ENCODE peak calls at places on chromosomes 4 and X, in six cellular contexts. Q is astrocyte of the cerebellum, B is progenitor cell of endocrine pancreas, D is AG09309, R is SK-N-SH, X is hepatocyte. V is an unnamed sample.

GRCh38 chr4:106369456-106370060 is 980 bp upstream of the GIMD1 start:
- DNase-seq in Q (peak; percentile 87), B (no peak), D (peak; percentile 77), R (peak; percentile 14), X (peak; percentile 83), V (no peak)

GRCh38 chr4:7375427-7375826 is 59.3 kb downstream of the PSAPL1 start:
- DNase-seq in Q (no peak), B (no peak), D (peak; percentile 64), R (no peak), X (no peak), V (no peak)

GRCh38 chr4:15035152-15035551 is 32.9 kb downstream of the CPEB2 start:
- DNase-seq in Q (no peak), B (no peak), D (no peak), R (no peak), X (peak; percentile 7), V (no peak)

GRCh38 chr4:15188581-15189539 is 186.6 kb downstream of the CPEB2 start:
- DNase-seq in Q (no peak), B (no peak), D (no peak), R (no peak), X (no peak), V (no peak)

GRCh38 chr4:115433501-115433900 is 320.1 kb upstream of the NDST4 start:
- DNase-seq in Q (no peak), B (no peak), D (no peak), R (no peak), X (no peak), V (no peak)

GRCh38 chr4:123386608-123387007 is 10.0 kb upstream of the SPRY1 start:
- DNase-seq in Q (no peak), B (no peak), D (no peak), R (no peak), X (no peak), V (no peak)

GRCh38 chr4:137576437-137576836 is 44.1 kb upstream of the PCDH18 start:
- DNase-seq in Q (no peak), B (no peak), D (peak; percentile 11), R (no peak), X (no peak), V (no peak)

GRCh38 chr4:105369988-105370387 is 103.9 kb downstream of the PPA2 start:
- DNase-seq in Q (no peak), B (no peak), D (no peak), R (no peak), X (no peak), V (no peak)

GRCh38 chr4:4919926-4920325 is 60.5 kb downstream of the MSX1 start:
- DNase-seq in Q (no peak), B (no peak), D (no peak), R (no peak), X (no peak), V (no peak)

GRCh38 chrX:108186811-108187210 is 95.2 kb downstream of the ATG4A start:
- DNase-seq in Q (peak; percentile 80), B (no peak), D (no peak), R (no peak), X (peak; percentile 16), V (no peak)

GRCh38 chrX:63506320-63506719 is 155.2 kb upstream of the SPIN4 start:
- DNase-seq in Q (peak; percentile 22), B (no peak), D (no peak), R (peak; percentile 7), X (peak; percentile 26), V (no peak)

GRCh38 chr4:125313989-125314602 is 659 bp upstream of the FAT4 start:
- DNase-seq in Q (no peak), B (no peak), D (no peak), R (no peak), X (peak; percentile 8), V (no peak)

GRCh38 chr4:139900964-139901376 is 235.4 kb downstream of the MGST2 start:
- DNase-seq in Q (no peak), B (no peak), D (no peak), R (no peak), X (no peak), V (no peak)

GRCh38 chr4:159516556-159516955 is 413.7 kb downstream of the RAPGEF2 start:
- DNase-seq in Q (peak; percentile 60), B (no peak), D (peak; percentile 2), R (no peak), X (no peak), V (no peak)

GRCh38 chrX:91414710-91415109 is 19.9 kb upstream of the PABPC5 start:
- DNase-seq in Q (no peak), B (no peak), D (no peak), R (peak; percentile 32), X (peak; percentile 38), V (peak; percentile 21)

GRCh38 chrX:40773809-40774208 is 38.5 kb upstream of the MED14 start:
- DNase-seq in Q (no peak), B (no peak), D (no peak), R (no peak), X (no peak), V (no peak)

GRCh38 chr4:77418333-77418732 is 187.3 kb upstream of the CXCL13 start:
- DNase-seq in Q (no peak), B (no peak), D (no peak), R (peak; percentile 8), X (peak; percentile 36), V (no peak)

GRCh38 chr4:4440333-4441061 is 53.6 kb downstream of the NSG1 start:
- DNase-seq in Q (no peak), B (no peak), D (no peak), R (no peak), X (no peak), V (no peak)

GRCh38 chr4:39655866-39656265 is 17.2 kb upstream of the SMIM14 start:
- DNase-seq in Q (no peak), B (no peak), D (no peak), R (no peak), X (no peak), V (no peak)

GRCh38 chr4:151407466-151408379 is 1.3 kb upstream of the FHIP1A start:
- DNase-seq in Q (no peak), B (peak; percentile 9), D (no peak), R (peak; percentile 28), X (peak; percentile 57), V (no peak)

GRCh38 chrX:44183329-44183728 is 160.1 kb downstream of the EFHC2 start:
- DNase-seq in Q (no peak), B (no peak), D (no peak), R (no peak), X (no peak), V (no peak)

GRCh38 chr4:185305979-185306442 is 89.7 kb downstream of the LRP2BP start:
- DNase-seq in Q (peak; percentile 85), B (no peak), D (peak; percentile 96), R (no peak), X (no peak), V (no peak)

GRCh38 chrX:14032383-14032782 is 2.7 kb upstream of the GEMIN8 start:
- DNase-seq in Q (peak; percentile 46), B (no peak), D (no peak), R (peak; percentile 55), X (peak; percentile 69), V (no peak)

GRCh38 chr4:44760142-44760898 is 34.0 kb upstream of the GNPDA2 start:
- DNase-seq in Q (peak; percentile 20), B (no peak), D (peak; percentile 8), R (peak; percentile 15), X (peak; percentile 67), V (no peak)

GRCh38 chr4:150094676-150095075 is 16.4 kb downstream of the DCLK2 start:
- DNase-seq in Q (no peak), B (no peak), D (no peak), R (no peak), X (no peak), V (no peak)
- TF ChIP-seq CTCF in Q (no peak), B (no peak), D (no peak), R (no peak), X (no peak), V (no peak)

DNA sequence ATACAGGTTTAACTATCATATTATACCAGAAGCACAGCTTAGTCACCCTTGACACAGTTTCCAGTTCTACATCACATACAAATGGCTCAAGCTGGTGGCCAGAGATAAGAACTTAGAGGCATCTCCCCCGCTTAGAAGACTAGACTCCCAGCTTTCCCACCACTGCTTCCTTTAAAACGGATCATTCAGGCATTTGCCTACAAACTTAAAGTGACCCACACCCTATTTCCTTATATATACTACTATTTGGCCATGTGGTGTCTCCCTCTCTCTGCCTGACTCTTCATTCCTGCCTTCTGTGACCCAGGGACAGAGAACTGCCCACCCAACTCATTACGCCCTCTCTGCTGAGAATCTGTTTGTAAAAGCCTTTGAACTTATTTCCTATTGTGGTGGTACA is 781.2 kb upstream of the DIAPH2 start:
- DNase-seq in Q (no peak), B (no peak), D (no peak), R (no peak), X (no peak), V (no peak)
- TF ChIP-seq CTCF in Q (no peak), B (no peak), D (no peak), R (no peak), X (no peak), V (no peak)

DNA sequence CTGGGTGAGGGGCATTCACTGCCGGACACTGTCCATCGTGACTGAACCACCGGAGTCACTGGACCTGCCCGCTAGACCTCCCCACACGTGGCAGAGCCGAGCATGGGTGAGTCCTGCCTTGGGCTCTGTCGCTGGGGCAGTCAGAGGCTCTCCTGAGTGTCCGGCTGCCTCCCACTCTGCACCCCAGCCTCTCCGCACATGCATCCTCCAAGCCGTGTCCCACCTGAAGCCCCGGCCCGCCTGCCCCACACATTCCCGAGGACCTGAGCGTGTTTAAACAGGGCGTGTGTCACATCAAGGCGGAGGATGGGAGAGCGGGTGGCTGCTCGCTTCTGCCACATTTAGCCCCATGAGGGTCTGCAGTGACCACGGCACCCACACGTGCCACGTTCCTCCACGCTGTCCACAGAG is 4.7 kb downstream of the CPLX1 start:
- DNase-seq in Q (no peak), B (no peak), D (no peak), R (no peak), X (no peak), V (no peak)
- TF ChIP-seq CTCF in Q (no peak), B (no peak), D (no peak), R (no peak), X (no peak), V (no peak)

GRCh38 chrX:103360092-103360491 is 3.8 kb downstream of the TCEAL9 start:
- DNase-seq in Q (no peak), B (no peak), D (no peak), R (peak; percentile 19), X (no peak), V (no peak)
- TF ChIP-seq CTCF in Q (no peak), B (no peak), D (no peak), R (no peak), X (no peak), V (no peak)

V was measured in glutamatergic neuron.